ENCODE peak calls at places on chromosomes 4 and X, in five cellular contexts. T is foreskin fibroblast, R is RWPE1, V is progenitor cell of endocrine pancreas, Q is fibroblast of lung. W is an unnamed sample.

GRCh38 chr4:185244763-185245162 is 35.4 kb downstream of the SNX25 start:
- DNase-seq in T (no peak), R (no peak), V (no peak), Q (no peak), W (no peak)

GRCh38 chrX:133246921-133247320 is 28.8 kb upstream of the TFDP3 start:
- DNase-seq in T (no peak), R (no peak), V (no peak), Q (no peak), W (no peak)

GRCh38 chrX:33001107-33001506 is 210.2 kb downstream of the DMD start:
- DNase-seq in T (no peak), R (no peak), V (no peak), Q (no peak), W (no peak)

GRCh38 chrX:72131317-72132294 is at the start of gene RTL5:
- DNase-seq in T (peak), R (no peak), V (peak), Q (peak), W (peak)

GRCh38 chr4:78477276-78477675 is 74.3 kb upstream of the ANXA3 start:
- DNase-seq in T (peak), R (no peak), V (no peak), Q (peak), W (no peak)

GRCh38 chrX:139776614-139777013 is 68.6 kb upstream of the MCF2 start:
- DNase-seq in T (no peak), R (no peak), V (no peak), Q (no peak), W (no peak)

GRCh38 chrX:46383006-46383405 is 162.2 kb downstream of the ZNF674 start:
- DNase-seq in T (no peak), R (no peak), V (no peak), Q (no peak), W (no peak)

GRCh38 chr4:110059556-110060191 is 138.7 kb downstream of the ELOVL6 start:
- DNase-seq in T (peak), R (no peak), V (no peak), Q (no peak), W (no peak)

GRCh38 chrX:138871739-138872138 is 160.2 kb upstream of the FGF13 start:
- DNase-seq in T (no peak), R (no peak), V (no peak), Q (no peak), W (no peak)

GRCh38 chr4:138311771-138312535 is 69.8 kb upstream of the SLC7A11 start:
- DNase-seq in T (no peak), R (no peak), V (no peak), Q (peak), W (no peak)

GRCh38 chr4:3255611-3256186 is 6.7 kb downstream of the MSANTD1 start:
- DNase-seq in T (no peak), R (no peak), V (no peak), Q (no peak), W (no peak)

GRCh38 chr4:167779280-167779679 is 313.1 kb upstream of the ANXA10 start:
- DNase-seq in T (no peak), R (no peak), V (no peak), Q (no peak), W (no peak)

GRCh38 chr4:23931489-23931830 is 41.6 kb upstream of the PPARGC1A start:
- DNase-seq in T (peak), R (no peak), V (no peak), Q (no peak), W (no peak)

GRCh38 chr4:23934223-23934622 is 44.4 kb upstream of the PPARGC1A start:
- DNase-seq in T (no peak), R (no peak), V (no peak), Q (no peak), W (no peak)

GRCh38 chr4:23934915-23935314 is 45.1 kb upstream of the PPARGC1A start:
- DNase-seq in T (peak), R (peak), V (no peak), Q (peak), W (no peak)

GRCh38 chr4:23932186-23932585 is 42.3 kb upstream of the PPARGC1A start:
- DNase-seq in T (no peak), R (no peak), V (no peak), Q (no peak), W (no peak)

DNA sequence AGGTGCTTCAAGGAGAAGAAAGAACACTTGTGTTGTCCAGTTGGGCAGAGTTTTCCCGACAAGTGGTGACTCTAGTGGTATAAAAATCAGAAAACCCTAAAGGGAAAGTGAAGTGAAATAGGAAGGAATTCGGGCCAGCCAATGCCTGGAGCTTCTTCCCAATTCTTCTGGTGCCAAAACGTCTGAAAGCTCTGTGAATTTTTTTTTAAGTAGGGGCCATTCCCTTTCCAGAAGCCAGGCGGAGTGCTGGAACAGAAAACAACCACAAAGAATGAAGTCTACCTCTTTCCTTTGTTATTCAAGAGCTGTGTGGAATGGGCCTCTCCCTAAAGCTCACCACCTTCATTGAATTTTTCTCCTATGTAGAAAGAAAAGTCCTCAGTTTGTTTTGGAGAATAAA is 43.1 kb upstream of the PPARGC1A start:
- DNase-seq in T (peak), R (no peak), V (no peak), Q (peak), W (no peak)
- TF ChIP-seq CTCF in T (peak), R (no peak), V (no peak), Q (peak), W (no peak)

GRCh38 chr4:91116861-91117260 is 989.7 kb downstream of the CCSER1 start:
- DNase-seq in T (no peak), R (peak), V (no peak), Q (peak), W (no peak)
- TF ChIP-seq CTCF in T (no peak), R (peak), V (peak), Q (no peak), W (peak)

GRCh38 chr4:54209617-54210016 is 19.5 kb upstream of the PDGFRA start:
- DNase-seq in T (no peak), R (no peak), V (no peak), Q (no peak), W (no peak)
- TF ChIP-seq CTCF in T (no peak), R (no peak), V (no peak), Q (no peak), W (no peak)

GRCh38 chrX:134752558-134752957 is 94.3 kb upstream of the PLAC1 start:
- DNase-seq in T (no peak), R (no peak), V (no peak), Q (no peak), W (no peak)

GRCh38 chrX:134758652-134759051 is 100.4 kb upstream of the PLAC1 start:
- DNase-seq in T (no peak), R (no peak), V (no peak), Q (no peak), W (no peak)

GRCh38 chrX:134749651-134750450 is 91.6 kb upstream of the PLAC1 start:
- DNase-seq in T (peak), R (no peak), V (no peak), Q (no peak), W (no peak)

GRCh38 chrX:134753185-134754008 is 95.1 kb upstream of the PLAC1 start:
- DNase-seq in T (peak), R (peak), V (no peak), Q (peak), W (no peak)
- TF ChIP-seq CTCF in T (peak), R (no peak), V (no peak), Q (no peak), W (peak)

GRCh38 chrX:43961699-43962098 is 11.5 kb downstream of the NDP start:
- DNase-seq in T (no peak), R (no peak), V (no peak), Q (no peak), W (no peak)
- TF ChIP-seq CTCF in T (no peak), R (no peak), V (no peak), Q (no peak), W (no peak)

GRCh38 chrX:154372612-154373022 is 1.8 kb downstream of the FLNA start:
- DNase-seq in T (no peak), R (no peak), V (no peak), Q (peak), W (no peak)

GRCh38 chrX:154376768-154377167 is 2.3 kb upstream of the EMD start:
- DNase-seq in T (peak), R (no peak), V (no peak), Q (no peak), W (no peak)

GRCh38 chrX:154373340-154374306 is 811 bp downstream of the FLNA start:
- DNase-seq in T (peak), R (peak), V (peak), Q (peak), W (no peak)

GRCh38 chrX:154375156-154375504 is 696 bp upstream of the FLNA start:
- DNase-seq in T (no peak), R (no peak), V (no peak), Q (no peak), W (no peak)

GRCh38 chrX:154374361-154375155 is at the start of gene FLNA:
- DNase-seq in T (peak), R (no peak), V (peak), Q (peak), W (no peak)
- TF ChIP-seq CTCF in T (no peak), R (no peak), V (peak), Q (no peak), W (peak)

GRCh38 chr4:81377231-81377630 is 94.5 kb downstream of the RASGEF1B start:
- DNase-seq in T (no peak), R (no peak), V (no peak), Q (no peak), W (no peak)

GRCh38 chr4:81380364-81380853 is 91.3 kb downstream of the RASGEF1B start:
- DNase-seq in T (no peak), R (no peak), V (no peak), Q (no peak), W (no peak)

GRCh38 chr4:81378398-81378797 is 93.3 kb downstream of the RASGEF1B start:
- DNase-seq in T (peak), R (no peak), V (no peak), Q (no peak), W (no peak)

GRCh38 chr4:81376720-81377119 is 95.0 kb downstream of the RASGEF1B start:
- DNase-seq in T (no peak), R (no peak), V (no peak), Q (no peak), W (no peak)

GRCh38 chr4:81375745-81376144 is 96.0 kb downstream of the RASGEF1B start:
- DNase-seq in T (no peak), R (no peak), V (no peak), Q (no peak), W (no peak)
- TF ChIP-seq CTCF in T (no peak), R (no peak), V (no peak), Q (no peak), W (peak)

GRCh38 chr4:1384675-1385372 is 21.4 kb downstream of the NKX1-1 start:
- DNase-seq in T (no peak), R (no peak), V (no peak), Q (no peak), W (no peak)
- TF ChIP-seq CTCF in T (no peak), R (no peak), V (no peak), Q (no peak), W (no peak)

GRCh38 chrX:3244955-3245354 is 101.5 kb downstream of the MXRA5 start:
- DNase-seq in T (peak), R (peak), V (no peak), Q (no peak), W (no peak)
- TF ChIP-seq CTCF in T (no peak), R (no peak), V (no peak), Q (no peak), W (no peak)

W was measured in D721Med.